ENCODE peak calls at places on chromosomes 16 and 17, in four cellular contexts. C is naive thymus-derived CD4-positive, alpha-beta T cell; M is right atrium auricular region; H is CD4-positive, alpha-beta memory T cell. U is an unnamed sample.

GRCh38 chr17:11908711-11909146 is 88.5 kb downstream of the ZNF18 start:
- DNase-seq in C (no peak), M (no peak), H (no peak), U (no peak)

GRCh38 chr17:63832014-63832413 is 4.6 kb upstream of the FTSJ3 start:
- DNase-seq in C (no peak), M (no peak), H (no peak), U (no peak)

GRCh38 chr17:8227238-8227581 is 16.8 kb upstream of the AURKB start:
- DNase-seq in C (no peak), M (no peak), H (no peak), U (no peak)

GRCh38 chr17:29179232-29180036 is 764 bp downstream of the MYO18A start:
- DNase-seq in C (no peak), M (no peak), H (no peak), U (no peak)

GRCh38 chr17:7858487-7858832 is 657 bp downstream of the CYB5D1 start:
- DNase-seq in C (no peak), M (no peak), H (peak; percentile 29), U (peak; percentile 25)

GRCh38 chr17:58269557-58270291 is 11.0 kb downstream of the MPO start:
- DNase-seq in C (no peak), M (peak; percentile 16), H (no peak), U (no peak)

GRCh38 chr16:84874004-84874435 is 54.2 kb downstream of the CRISPLD2 start:
- DNase-seq in C (no peak), M (no peak), H (no peak), U (no peak)

GRCh38 chr17:77666881-77667395 is 291.6 kb upstream of the TNRC6C start:
- DNase-seq in C (peak; percentile 70), M (no peak), H (peak; percentile 86), U (peak; percentile 53)

GRCh38 chr17:17056167-17056562 is 13.9 kb downstream of the MPRIP start:
- DNase-seq in C (no peak), M (no peak), H (no peak), U (no peak)

GRCh38 chr17:76151896-76152454 is 10.9 kb upstream of the FOXJ1 start:
- DNase-seq in C (no peak), M (no peak), H (peak; percentile 65), U (peak; percentile 74)

GRCh38 chr16:17773698-17774101 is 302.9 kb upstream of the XYLT1 start:
- DNase-seq in C (no peak), M (no peak), H (no peak), U (no peak)

GRCh38 chr17:73340093-73340596 is 28.3 kb upstream of the CDC42EP4 start:
- DNase-seq in C (no peak), M (peak; percentile 82), H (no peak), U (no peak)

GRCh38 chr17:55159251-55159650 is 105.5 kb upstream of the HLF start:
- DNase-seq in C (no peak), M (no peak), H (no peak), U (no peak)

GRCh38 chr17:51540151-51540550 is 279.8 kb downstream of the UTP18 start:
- DNase-seq in C (no peak), M (no peak), H (peak; percentile 3), U (peak; percentile 7)

GRCh38 chr17:48904428-48904827 is 3.8 kb upstream of the UBE2Z start:
- DNase-seq in C (no peak), M (no peak), H (no peak), U (no peak)

GRCh38 chr16:28561557-28562187 is 8.0 kb downstream of the SGF29 start:
- DNase-seq in C (no peak), M (no peak), H (no peak), U (no peak)

GRCh38 chr16:86391987-86392386 is 118.3 kb upstream of the FOXF1 start:
- DNase-seq in C (no peak), M (no peak), H (no peak), U (no peak)

GRCh38 chr16:55389426-55390073 is 65.5 kb downstream of the IRX6 start:
- DNase-seq in C (no peak), M (no peak), H (no peak), U (no peak)

GRCh38 chr16:77897038-77897437 is 108.7 kb downstream of the VAT1L start:
- DNase-seq in C (no peak), M (no peak), H (no peak), U (no peak)

GRCh38 chr16:69311533-69312388 is 611 bp downstream of the VPS4A start:
- DNase-seq in C (no peak), M (no peak), H (no peak), U (peak; percentile 41)

GRCh38 chr16:84700518-84701277 is 898 bp downstream of the USP10 start:
- DNase-seq in C (no peak), M (no peak), H (peak; percentile 58), U (peak; percentile 51)

GRCh38 chr17:63423963-63424362 is 22.1 kb downstream of the CYB561 start:
- DNase-seq in C (no peak), M (no peak), H (no peak), U (no peak)

GRCh38 chr16:7688811-7689210 is 356.2 kb downstream of the RBFOX1 start:
- DNase-seq in C (no peak), M (no peak), H (no peak), U (no peak)

GRCh38 chr17:76260669-76261068 is 4.5 kb upstream of the UBALD2 start:
- DNase-seq in C (no peak), M (no peak), H (no peak), U (no peak)

GRCh38 chr17:67139784-67140665 is 95.7 kb downstream of the CACNG1 start:
- DNase-seq in C (no peak), M (no peak), H (no peak), U (no peak)

GRCh38 chr17:81933178-81933699 is 3.9 kb downstream of the PYCR1 start:
- DNase-seq in C (no peak), M (no peak), H (no peak), U (no peak)

GRCh38 chr17:81934098-81934757 is 2.9 kb downstream of the PYCR1 start:
- DNase-seq in C (no peak), M (no peak), H (no peak), U (no peak)

GRCh38 chr17:81932333-81932983 is 4.6 kb downstream of the PYCR1 start:
- DNase-seq in C (no peak), M (no peak), H (no peak), U (no peak)

GRCh38 chr17:81934850-81935708 is 2.0 kb downstream of the PYCR1 start:
- DNase-seq in C (no peak), M (no peak), H (no peak), U (no peak)

GRCh38 chr17:81935709-81936084 is 1.4 kb downstream of the PYCR1 start:
- DNase-seq in C (no peak), M (no peak), H (no peak), U (no peak)
- H3K27ac ChIP-seq in C (no peak overlapping the region), M (no peak overlapping the region), H (no peak overlapping the region), U (no peak overlapping the region)

GRCh38 chr17:36722903-36723263 is 121.5 kb downstream of the MRM1 start:
- DNase-seq in C (no peak), M (no peak), H (no peak), U (no peak)
- H3K36me3 ChIP-seq in C (no peaks in the 10 kb centered on the region), M (no peaks in the 10 kb centered on the region), H (no peaks in the 10 kb centered on the region), U (no peaks in the 10 kb centered on the region)

GRCh38 chr17:38926290-38927070 is 1.1 kb downstream of the LASP1NB start:
- DNase-seq in C (peak; percentile 17), M (no peak), H (no peak), U (no peak)
- H3K27ac ChIP-seq in C (no peak overlapping the region), M (peak overlapping the region; percentile 38), H (no peak overlapping the region), U (no peak overlapping the region)

GRCh38 chr17:49941427-49941826 is 27.6 kb upstream of the DLX4 start:
- DNase-seq in C (no peak), M (no peak), H (no peak), U (no peak)
- H3K36me3 ChIP-seq in C (no peaks in the 10 kb centered on the region), M (no peaks in the 10 kb centered on the region), H (no peaks in the 10 kb centered on the region), U (no peaks in the 10 kb centered on the region)

GRCh38 chr17:59668816-59669215 is 38.4 kb downstream of the PTRH2 start:
- DNase-seq in C (no peak), M (no peak), H (no peak), U (no peak)

GRCh38 chr17:59671386-59671785 is 35.8 kb downstream of the PTRH2 start:
- DNase-seq in C (no peak), M (no peak), H (no peak), U (no peak)

GRCh38 chr17:59669944-59670343 is 37.3 kb downstream of the PTRH2 start:
- DNase-seq in C (no peak), M (no peak), H (no peak), U (no peak)

GRCh38 chr17:59666235-59666634 is 41.0 kb downstream of the PTRH2 start:
- DNase-seq in C (no peak), M (no peak), H (no peak), U (no peak)

GRCh38 chr17:59669411-59669810 is 37.8 kb downstream of the PTRH2 start:
- DNase-seq in C (no peak), M (no peak), H (no peak), U (no peak)
- H3K27ac ChIP-seq in C (no peak overlapping the region), M (peak overlapping the region; percentile 33), H (no peak overlapping the region), U (no peak overlapping the region)

GRCh38 chr16:75578725-75579124 is 12.5 kb downstream of the GABARAPL2 start:
- DNase-seq in C (no peak), M (no peak), H (no peak), U (no peak)

GRCh38 chr16:75578212-75578611 is 12.0 kb downstream of the GABARAPL2 start:
- DNase-seq in C (no peak), M (no peak), H (no peak), U (no peak)

GRCh38 chr16:75576384-75576811 is 10.2 kb downstream of the GABARAPL2 start:
- DNase-seq in C (no peak), M (no peak), H (no peak), U (no peak)

GRCh38 chr16:75575976-75576375 is 9.8 kb downstream of the GABARAPL2 start:
- DNase-seq in C (no peak), M (no peak), H (no peak), U (no peak)

GRCh38 chr16:75579435-75579834 is 13.3 kb downstream of the GABARAPL2 start:
- DNase-seq in C (no peak), M (no peak), H (no peak), U (no peak)
- H3K36me3 ChIP-seq in C (peaks cover 49% of the 10 kb centered on the region), M (peaks cover 46% of the 10 kb centered on the region), H (peaks cover 42% of the 10 kb centered on the region), U (peaks cover 9% of the 10 kb centered on the region)

DNA sequence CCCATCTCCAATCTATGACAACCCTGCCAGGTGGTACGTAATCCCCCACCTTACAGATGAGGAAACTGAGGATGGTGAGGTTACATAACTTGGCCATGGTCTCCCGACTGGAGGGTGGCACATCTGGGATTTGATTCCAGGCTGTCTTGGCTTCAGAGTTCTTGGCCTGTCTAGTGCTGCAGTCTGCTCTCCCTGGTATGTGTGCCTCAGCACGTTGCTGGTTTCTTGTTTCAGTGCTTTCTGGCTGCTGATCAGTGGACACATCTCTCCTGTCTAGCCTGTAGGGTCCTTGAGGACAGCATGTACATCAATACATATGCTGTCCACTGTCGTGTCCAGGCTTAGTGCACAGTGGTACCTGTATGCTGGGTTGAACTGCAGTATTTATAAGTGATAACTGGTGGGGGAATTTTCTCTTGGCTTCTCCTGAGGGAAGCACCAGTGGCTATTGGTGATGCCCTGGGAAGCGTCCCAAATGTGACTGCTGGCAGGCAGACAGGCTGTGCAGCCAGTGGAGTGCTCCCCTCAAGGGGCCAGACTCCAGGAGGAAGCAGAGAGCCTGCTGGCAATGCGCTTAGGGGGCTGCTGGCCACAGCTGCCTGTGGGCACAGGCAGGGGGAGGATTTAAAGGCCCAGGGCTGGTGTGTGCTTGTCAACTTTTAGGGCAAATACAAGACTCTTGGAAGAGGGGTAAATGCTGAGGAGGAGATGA is 14.4 kb downstream of the CTRL start:
- DNase-seq in C (no peak), M (no peak), H (no peak), U (no peak)
- H3K27ac ChIP-seq in C (no peak overlapping the region), M (peak overlapping the region; percentile 94), H (no peak overlapping the region), U (no peak overlapping the region)